ENCODE peak calls at places on chromosome 20, in six cellular contexts. Q is coronary artery, K is choroid plexus epithelial cell, E is adrenal gland, G is GM20000, X is GM06990. V is an unnamed sample.

GRCh38 chr20:42003380-42003779 is 385.2 kb upstream of the CHD6 start:
- DNase-seq in Q (no peak), K (no peak), E (no peak), G (no peak), X (no peak), V (no peak)

GRCh38 chr20:23010096-23010495 is 25.0 kb upstream of the SSTR4 start:
- DNase-seq in Q (peak; percentile 54), K (no peak), E (no peak), G (no peak), X (no peak), V (no peak)

GRCh38 chr20:24607402-24607801 is 138.0 kb downstream of the SYNDIG1 start:
- DNase-seq in Q (no peak), K (no peak), E (no peak), G (no peak), X (no peak), V (no peak)

GRCh38 chr20:24959591-24960301 is 10.7 kb downstream of the CST7 start:
- DNase-seq in Q (no peak), K (no peak), E (no peak), G (no peak), X (no peak), V (no peak)

GRCh38 chr20:21715193-21715881 is 9.9 kb downstream of the PAX1 start:
- DNase-seq in Q (no peak), K (no peak), E (no peak), G (no peak), X (no peak), V (no peak)

GRCh38 chr20:10670521-10671220 is 3.1 kb downstream of the JAG1 start:
- DNase-seq in Q (no peak), K (peak; percentile 66), E (no peak), G (peak; percentile 77), X (peak; percentile 55), V (peak; percentile 67)

GRCh38 chr20:25546048-25546447 is 39.3 kb downstream of the NINL start:
- DNase-seq in Q (no peak), K (no peak), E (no peak), G (no peak), X (no peak), V (no peak)

GRCh38 chr20:53660078-53660909 is 66.7 kb upstream of the ZNF217 start:
- DNase-seq in Q (no peak), K (peak; percentile 34), E (peak; percentile 26), G (no peak), X (peak; percentile 56), V (peak; percentile 52)

GRCh38 chr20:62427172-62428007 is at the start of gene RBBP8NL:
- DNase-seq in Q (no peak), K (no peak), E (no peak), G (no peak), X (no peak), V (no peak)
- TF ChIP-seq CTCF in Q (no peak), K (no peak), E (no peak), G (no peak), X (no peak), V (no peak)

GRCh38 chr20:43459022-43459942 is 1.6 kb downstream of the SRSF6 start:
- DNase-seq in Q (peak; percentile 61), K (peak; percentile 41), E (peak; percentile 25), G (no peak), X (no peak), V (no peak)

GRCh38 chr20:43458422-43458924 is 777 bp downstream of the SRSF6 start:
- DNase-seq in Q (no peak), K (peak; percentile 43), E (no peak), G (no peak), X (no peak), V (no peak)

GRCh38 chr20:43456809-43457639 is 672 bp upstream of the SRSF6 start:
- DNase-seq in Q (peak; percentile 93), K (peak; percentile 96), E (peak; percentile 92), G (peak; percentile 91), X (peak; percentile 87), V (peak; percentile 93)

GRCh38 chr20:43460172-43460829 is 2.6 kb downstream of the SRSF6 start:
- DNase-seq in Q (peak; percentile 28), K (no peak), E (no peak), G (no peak), X (no peak), V (no peak)

DNA sequence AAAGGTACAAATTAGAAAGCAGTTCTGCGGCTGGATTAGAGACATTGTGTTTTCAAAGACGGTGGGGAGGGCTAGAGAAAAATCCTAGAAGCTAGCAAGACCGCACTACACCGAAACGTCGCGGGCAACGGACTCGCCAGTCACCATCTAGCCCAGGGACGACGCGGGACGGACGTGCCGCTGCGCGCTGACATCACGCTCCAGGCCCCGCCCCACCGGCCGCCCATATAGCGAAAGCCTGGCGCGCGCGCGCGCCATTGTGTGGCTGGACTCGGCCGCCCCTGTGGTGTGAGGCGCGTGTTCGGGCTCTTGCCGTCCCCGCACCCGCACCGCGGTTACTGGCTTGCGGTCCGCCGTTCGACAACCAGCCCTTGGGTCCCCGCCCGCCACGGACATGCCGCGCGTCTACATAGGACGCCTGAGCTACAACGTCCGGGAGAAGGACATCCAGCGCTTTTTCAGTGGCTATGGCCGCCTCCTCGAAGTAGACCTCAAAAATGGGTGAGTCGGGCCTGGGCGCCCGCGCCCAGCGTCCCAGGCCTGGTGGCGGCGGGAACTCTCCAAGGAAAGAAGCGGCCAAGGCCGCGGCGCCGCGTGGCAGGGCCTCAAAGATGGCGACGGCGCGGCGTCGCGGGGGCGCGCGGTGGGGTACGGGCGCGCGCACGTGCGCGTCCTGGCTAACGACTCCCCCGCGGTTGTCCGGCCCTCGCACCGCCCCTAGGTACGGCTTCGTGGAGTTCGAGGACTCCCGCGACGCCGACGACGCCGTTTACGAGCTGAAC is at the start of gene SRSF6:
- DNase-seq in Q (peak; percentile 96), K (peak; percentile 94), E (peak; percentile 93), G (peak; percentile 93), X (peak; percentile 94), V (peak; percentile 93)
- TF ChIP-seq CTCF in Q (no peak), K (no peak), E (no peak), G (no peak), X (no peak), V (no peak)

DNA sequence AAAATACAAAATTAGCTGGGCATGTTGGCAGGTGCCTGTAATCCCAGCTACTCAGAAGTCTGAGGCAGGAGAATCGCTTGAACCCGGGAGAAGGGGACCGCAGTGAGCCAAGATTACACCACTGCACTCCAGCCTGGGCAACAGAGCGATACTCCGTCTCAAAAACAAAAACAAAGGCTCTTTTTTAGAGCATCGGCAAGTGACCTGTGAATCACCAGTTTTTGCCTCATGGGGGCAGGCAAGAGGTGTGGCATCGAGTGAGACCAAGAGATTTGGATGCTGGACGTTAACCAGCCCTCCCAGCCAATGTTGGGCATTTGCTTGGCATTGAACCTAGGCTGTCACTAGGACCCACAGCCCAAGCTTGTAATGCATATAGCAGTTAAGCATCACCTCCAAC is 14.6 kb upstream of the CDK5RAP1 start:
- DNase-seq in Q (no peak), K (peak; percentile 64), E (peak; percentile 55), G (no peak), X (no peak), V (no peak)
- TF ChIP-seq CTCF in Q (peak; percentile 47), K (peak; percentile 66), E (peak; percentile 44), G (peak; percentile 10), X (peak; percentile 40), V (peak; percentile 33)

DNA sequence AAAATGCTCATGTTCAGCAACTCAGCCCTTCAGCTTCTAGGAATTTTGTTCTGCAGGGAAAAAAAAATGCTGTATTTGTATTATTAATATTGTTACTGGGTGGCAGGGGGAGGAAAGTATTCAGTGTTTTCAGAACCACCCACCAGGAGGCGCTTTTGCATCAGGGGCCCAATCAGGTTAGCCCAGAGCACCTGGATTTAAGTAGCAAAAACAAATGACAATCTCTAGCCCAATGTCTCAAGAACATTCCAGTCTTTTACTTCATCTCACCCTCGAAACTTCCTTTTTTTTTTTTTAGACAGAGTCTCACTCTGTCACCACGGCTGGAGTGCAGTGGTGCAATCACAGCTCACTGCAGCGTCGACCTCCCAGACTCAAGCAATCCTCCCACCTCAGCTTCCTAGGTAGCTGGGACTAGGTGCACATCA is 635 bp upstream of the C20orf203 start:
- DNase-seq in Q (no peak), K (peak; percentile 74), E (no peak), G (peak; percentile 71), X (no peak), V (peak; percentile 84)
- TF ChIP-seq CTCF in Q (no peak), K (peak; percentile 92), E (peak; percentile 74), G (peak; percentile 71), X (peak; percentile 88), V (peak; percentile 66)

GRCh38 chr20:9506337-9506821 is 8.0 kb upstream of the LAMP5 start:
- DNase-seq in Q (no peak), K (no peak), E (no peak), G (no peak), X (no peak), V (no peak)

GRCh38 chr20:9506964-9507369 is 7.4 kb upstream of the LAMP5 start:
- DNase-seq in Q (no peak), K (no peak), E (no peak), G (no peak), X (no peak), V (peak; percentile 21)

GRCh38 chr20:9501473-9501872 is 12.9 kb upstream of the LAMP5 start:
- DNase-seq in Q (no peak), K (no peak), E (no peak), G (no peak), X (no peak), V (no peak)

GRCh38 chr20:9500121-9500911 is 14.1 kb upstream of the LAMP5 start:
- DNase-seq in Q (no peak), K (no peak), E (no peak), G (no peak), X (no peak), V (no peak)

GRCh38 chr20:9503530-9504251 is 10.7 kb upstream of the LAMP5 start:
- DNase-seq in Q (no peak), K (peak; percentile 26), E (no peak), G (no peak), X (no peak), V (no peak)
- TF ChIP-seq CTCF in Q (no peak), K (peak; percentile 7), E (no peak), G (no peak), X (peak; percentile 27), V (no peak)

GRCh38 chr20:36548704-36549627 is 7.6 kb downstream of the MYL9 start:
- DNase-seq in Q (no peak), K (no peak), E (no peak), G (no peak), X (no peak), V (peak; percentile 32)

GRCh38 chr20:36546111-36546736 is 4.9 kb downstream of the MYL9 start:
- DNase-seq in Q (no peak), K (no peak), E (no peak), G (no peak), X (no peak), V (peak; percentile 28)

GRCh38 chr20:36549628-36549941 is 8.3 kb downstream of the MYL9 start:
- DNase-seq in Q (no peak), K (no peak), E (no peak), G (no peak), X (no peak), V (peak; percentile 32)

GRCh38 chr20:36547186-36548005 is 6.1 kb downstream of the MYL9 start:
- DNase-seq in Q (no peak), K (no peak), E (no peak), G (no peak), X (no peak), V (no peak)

GRCh38 chr20:36548006-36548315 is 6.6 kb downstream of the MYL9 start:
- DNase-seq in Q (no peak), K (peak; percentile 47), E (no peak), G (no peak), X (no peak), V (peak; percentile 15)
- TF ChIP-seq CTCF in Q (no peak), K (peak; percentile 56), E (peak; percentile 20), G (no peak), X (no peak), V (peak; percentile 4)